ENCODE peak calls at places on chromosomes 2 and 18, in six cellular contexts. W is foreskin melanocyte, S is aorta, V is cerebellar cortex, X is NCI-H1092 treated with DMSO at 0.1 percent for 48 hours, U is H54. P is an unnamed sample.

GRCh38 chr2:54760310-54760709 is 36.8 kb downstream of the EML6 start:
- DNase-seq in S (no peak), V (peak), X (no peak), W (no peak), U (no peak), P (no peak)

GRCh38 chr2:118498943-118499342 is 348.5 kb downstream of the EN1 start:
- DNase-seq in S (no peak), V (no peak), X (no peak), U (no peak), W (no peak), P (no peak)

GRCh38 chr18:22572321-22572720 is 154.6 kb upstream of the CTAGE1 start:
- DNase-seq in U (no peak), W (no peak), X (no peak), V (no peak), S (no peak), P (no peak)

GRCh38 chr2:217610411-217610814 is 392.4 kb downstream of the TNS1 start:
- DNase-seq in S (no peak), U (no peak), W (no peak), V (peak), X (peak), P (no peak)

GRCh38 chr2:186883666-186884065 is 34.7 kb upstream of the ZSWIM2 start:
- DNase-seq in X (no peak), S (no peak), V (no peak), W (no peak), U (no peak), P (no peak)

GRCh38 chr2:47190188-47190818 is 35.2 kb upstream of the STPG4 start:
- DNase-seq in S (no peak), W (no peak), X (no peak), U (no peak), V (no peak), P (peak)

GRCh38 chr2:42133771-42134195 is 35.4 kb upstream of the EML4 start:
- DNase-seq in S (no peak), V (no peak), U (no peak), X (no peak), W (no peak), P (no peak)

GRCh38 chr18:44246001-44246400 is 434.7 kb upstream of the SETBP1 start:
- DNase-seq in X (no peak), U (no peak), V (no peak), W (no peak), S (no peak), P (no peak)

GRCh38 chr18:59718108-59719057 is 21.2 kb upstream of the CCBE1 start:
- DNase-seq in W (no peak), V (no peak), U (peak), S (no peak), X (no peak), P (peak)

GRCh38 chr18:6289454-6290242 is 125.1 kb downstream of the L3MBTL4 start:
- DNase-seq in W (no peak), S (no peak), X (no peak), V (no peak), U (no peak), P (no peak)

GRCh38 chr2:226179010-226179409 is 620.6 kb downstream of the IRS1 start:
- DNase-seq in U (peak), S (no peak), X (no peak), V (no peak), W (no peak), P (no peak)

GRCh38 chr2:176561706-176562105 is 292.5 kb downstream of the MTX2 start:
- DNase-seq in X (no peak), U (no peak), V (no peak), W (no peak), S (no peak), P (no peak)

GRCh38 chr2:72837171-72837570 is 11.3 kb upstream of the EXOC6B start:
- DNase-seq in W (no peak), X (no peak), V (no peak), U (no peak), S (no peak), P (no peak)

GRCh38 chr2:195470622-195471021 is 186.4 kb upstream of the SLC39A10 start:
- DNase-seq in U (no peak), W (no peak), S (no peak), V (no peak), X (no peak), P (no peak)

GRCh38 chr2:183072177-183072576 is 6.4 kb upstream of the DUSP19 start:
- DNase-seq in U (no peak), V (no peak), W (no peak), S (no peak), X (no peak), P (no peak)

GRCh38 chr2:32235315-32235714 is 29.4 kb downstream of the NLRC4 start:
- DNase-seq in U (no peak), V (no peak), W (peak), X (no peak), S (no peak), P (no peak)

GRCh38 chr2:106782658-106783057 is 103.3 kb downstream of the ST6GAL2 start:
- DNase-seq in V (no peak), S (no peak), U (no peak), X (no peak), W (no peak), P (no peak)

GRCh38 chr2:13581471-13581870 is 864.7 kb downstream of the TRIB2 start:
- DNase-seq in S (no peak), W (no peak), U (no peak), V (no peak), X (no peak), P (no peak)

GRCh38 chr18:32582455-32582854 is 111.8 kb upstream of the GAREM1 start:
- DNase-seq in W (no peak), S (no peak), U (no peak), X (no peak), V (no peak), P (no peak)

GRCh38 chr18:78006006-78006802 is 756.6 kb downstream of the GALR1 start:
- DNase-seq in W (no peak), X (no peak), V (no peak), S (no peak), U (no peak), P (no peak)

GRCh38 chr2:215654177-215654850 is 218.4 kb upstream of the FN1 start:
- DNase-seq in W (no peak), V (no peak), U (no peak), X (no peak), S (no peak), P (no peak)

GRCh38 chr18:13643261-13643671 is 83.1 kb downstream of the FAM210A start:
- DNase-seq in W (no peak), X (no peak), V (no peak), U (no peak), S (no peak), P (no peak)

P was measured in HS-27A.